ENCODE peak calls at places on chromosome 1, in six cellular contexts. R, Q, M, X, D and P are unnamed samples.

GRCh38 chr1:73593804-73594203 is 604.2 kb downstream of the LRRIQ3 start:
- DNase-seq in R (no peak), Q (no peak), M (no peak), X (no peak), D (no peak), P (peak)

GRCh38 chr1:46512792-46513190 is 23.2 kb downstream of the DMBX1 start:
- DNase-seq in R (no peak), Q (no peak), M (no peak), X (no peak), D (no peak), P (no peak)

GRCh38 chr1:150613061-150613920 is 16.1 kb downstream of the ENSA start:
- DNase-seq in R (peak), Q (no peak), M (no peak), X (no peak), D (peak), P (peak)

GRCh38 chr1:206734499-206735142 is 36.0 kb upstream of the IL19 start:
- DNase-seq in R (peak), Q (peak), M (peak), X (peak), D (no peak), P (peak)

GRCh38 chr1:53121319-53122172 is 20.9 kb downstream of the SLC1A7 start:
- DNase-seq in R (peak), Q (no peak), M (peak), X (no peak), D (no peak), P (peak)

GRCh38 chr1:16922466-16922865 is 735 bp downstream of the CROCC start:
- DNase-seq in R (no peak), Q (no peak), M (no peak), X (no peak), D (no peak), P (no peak)

GRCh38 chr1:18309552-18310155 is 171.1 kb upstream of the KLHDC7A start:
- DNase-seq in R (peak), Q (no peak), M (no peak), X (no peak), D (no peak), P (peak)

GRCh38 chr1:24970926-24971530 is 41.0 kb upstream of the RUNX3 start:
- DNase-seq in R (peak), Q (no peak), M (no peak), X (no peak), D (no peak), P (no peak)

GRCh38 chr1:115641762-115642167 is at the start of gene VANGL1:
- DNase-seq in R (peak), Q (no peak), M (peak), X (no peak), D (peak), P (peak)

GRCh38 chr1:29708818-29709710 is 472.7 kb downstream of the PTPRU start:
- DNase-seq in R (peak), Q (no peak), M (no peak), X (no peak), D (peak), P (peak)

GRCh38 chr1:38487398-38487797 is 372.2 kb downstream of the RRAGC start:
- DNase-seq in R (no peak), Q (no peak), M (no peak), X (no peak), D (no peak), P (no peak)

GRCh38 chr1:17540255-17541001 is 930 bp downstream of the ARHGEF10L start:
- DNase-seq in R (peak), Q (no peak), M (no peak), X (no peak), D (peak), P (no peak)

GRCh38 chr1:115771847-115772457 is 3.4 kb upstream of the CASQ2 start:
- DNase-seq in R (peak), Q (no peak), M (peak), X (no peak), D (peak), P (peak)

GRCh38 chr1:155086182-155086741 is 7.6 kb downstream of the EFNA3 start:
- DNase-seq in R (peak), Q (peak), M (peak), X (peak), D (peak), P (peak)

GRCh38 chr1:57824535-57824934 is 400.7 kb upstream of the DAB1 start:
- DNase-seq in R (no peak), Q (no peak), M (no peak), X (no peak), D (no peak), P (no peak)

GRCh38 chr1:234768171-234768568 is 158.2 kb upstream of the IRF2BP2 start:
- DNase-seq in R (no peak), Q (no peak), M (no peak), X (peak), D (no peak), P (no peak)

GRCh38 chr1:43822040-43822439 is 111.6 kb upstream of the ARTN start:
- DNase-seq in R (peak), Q (no peak), M (no peak), X (no peak), D (peak), P (peak)

GRCh38 chr1:65310078-65310587 is 790 bp downstream of the DNAJC6 start:
- DNase-seq in R (peak), Q (no peak), M (no peak), X (no peak), D (no peak), P (no peak)

GRCh38 chr1:151065089-151065645 is 5.0 kb downstream of the MLLT11 start:
- DNase-seq in R (no peak), Q (no peak), M (no peak), X (no peak), D (no peak), P (no peak)

GRCh38 chr1:165899461-165899941 is 72.1 kb downstream of the UCK2 start:
- DNase-seq in R (no peak), Q (no peak), M (peak), X (no peak), D (no peak), P (no peak)

GRCh38 chr1:164240081-164240480 is 318.9 kb upstream of the PBX1 start:
- DNase-seq in R (peak), Q (no peak), M (no peak), X (no peak), D (no peak), P (peak)

GRCh38 chr1:167578935-167579521 is 25.5 kb upstream of the CREG1 start:
- DNase-seq in R (no peak), Q (no peak), M (no peak), X (no peak), D (no peak), P (no peak)

GRCh38 chr1:159939603-159940002 is 5.8 kb downstream of the IGSF9 start:
- DNase-seq in R (no peak), Q (no peak), M (no peak), X (no peak), D (no peak), P (no peak)